ENCODE peak calls at places on chromosomes 3 and 15, in four cellular contexts. N is left ventricle myocardium inferior, Y is PC-3, V is neural crest cell. P is an unnamed sample.

GRCh38 chr3:183815565-183815943 is 9.8 kb downstream of the MAP6D1 start:
- DNase-seq in N (no peak), Y (no peak), V (no peak), P (no peak)

GRCh38 chr3:25259871-25260270 is 168.2 kb upstream of the RARB start:
- DNase-seq in N (no peak), Y (no peak), V (no peak), P (no peak)

GRCh38 chr3:11642455-11643162 is 1.1 kb downstream of the VGLL4 start:
- DNase-seq in N (peak; percentile 83), Y (peak; percentile 73), V (peak; percentile 37), P (no peak)

GRCh38 chr15:60589253-60589652 is 110.3 kb upstream of the ICE2 start:
- DNase-seq in N (no peak), Y (no peak), V (no peak), P (no peak)

GRCh38 chr15:41983221-41983620 is 10.9 kb upstream of the EHD4 start:
- DNase-seq in N (no peak), Y (no peak), V (no peak), P (no peak)

GRCh38 chr3:8212794-8213193 is 288.8 kb upstream of the LMCD1 start:
- DNase-seq in N (no peak), Y (no peak), V (no peak), P (no peak)

GRCh38 chr3:24237971-24238767 is 256.5 kb downstream of the THRB start:
- DNase-seq in N (no peak), Y (peak; percentile 92), V (peak; percentile 27), P (no peak)

GRCh38 chr15:32030795-32031194 is 480 bp downstream of the CHRNA7 start:
- DNase-seq in N (no peak), Y (no peak), V (peak; percentile 18), P (no peak)

GRCh38 chr15:96583671-96584070 is 253.2 kb downstream of the NR2F2 start:
- DNase-seq in N (no peak), Y (no peak), V (no peak), P (no peak)

GRCh38 chr3:37074178-37074577 is 80.9 kb downstream of the MLH1 start:
- DNase-seq in N (no peak), Y (peak; percentile 32), V (no peak), P (no peak)

GRCh38 chr15:51924146-51925068 is 47.2 kb downstream of the LEO1 start:
- DNase-seq in N (no peak), Y (no peak), V (peak; percentile 8), P (no peak)

GRCh38 chr3:152120606-152121291 is 148.0 kb upstream of the MBNL1 start:
- DNase-seq in N (no peak), Y (no peak), V (no peak), P (no peak)

GRCh38 chr3:139112230-139112558 is 67.5 kb upstream of the PRR23C start:
- DNase-seq in N (no peak), Y (no peak), V (no peak), P (no peak)

GRCh38 chr3:119507404-119507803 is 9.1 kb downstream of the TIMMDC1 start:
- DNase-seq in N (no peak), Y (no peak), V (no peak), P (no peak)

GRCh38 chr3:42588625-42589024 is 2.0 kb upstream of the SS18L2 start:
- DNase-seq in N (no peak), Y (no peak), V (no peak), P (no peak)

GRCh38 chr15:96363692-96364091 is 33.2 kb downstream of the NR2F2 start:
- DNase-seq in N (no peak), Y (no peak), V (no peak), P (no peak)

GRCh38 chr3:55481067-55481917 is 5.8 kb downstream of the WNT5A start:
- DNase-seq in N (peak; percentile 15), Y (peak; percentile 33), V (peak; percentile 3), P (no peak)

GRCh38 chr15:72231066-72231846 is at the start of gene PKM:
- DNase-seq in N (peak; percentile 96), Y (peak; percentile 97), V (peak; percentile 99), P (peak; percentile 75)
- TF ChIP-seq CTCF in N (no peak), Y (no peak), V (no peak), P (no peak)

GRCh38 chr3:116059421-116060096 is 385.7 kb downstream of the LSAMP start:
- DNase-seq in N (no peak), Y (peak; percentile 88), V (no peak), P (no peak)
- TF ChIP-seq CTCF in N (no peak), Y (no peak), V (no peak), P (no peak)

GRCh38 chr3:155325263-155325835 is 31.9 kb upstream of the STRIT1 start:
- DNase-seq in N (no peak), Y (peak; percentile 19), V (no peak), P (no peak)
- TF ChIP-seq CTCF in N (no peak), Y (peak; percentile 57), V (peak; percentile 35), P (peak; percentile 10)

DNA sequence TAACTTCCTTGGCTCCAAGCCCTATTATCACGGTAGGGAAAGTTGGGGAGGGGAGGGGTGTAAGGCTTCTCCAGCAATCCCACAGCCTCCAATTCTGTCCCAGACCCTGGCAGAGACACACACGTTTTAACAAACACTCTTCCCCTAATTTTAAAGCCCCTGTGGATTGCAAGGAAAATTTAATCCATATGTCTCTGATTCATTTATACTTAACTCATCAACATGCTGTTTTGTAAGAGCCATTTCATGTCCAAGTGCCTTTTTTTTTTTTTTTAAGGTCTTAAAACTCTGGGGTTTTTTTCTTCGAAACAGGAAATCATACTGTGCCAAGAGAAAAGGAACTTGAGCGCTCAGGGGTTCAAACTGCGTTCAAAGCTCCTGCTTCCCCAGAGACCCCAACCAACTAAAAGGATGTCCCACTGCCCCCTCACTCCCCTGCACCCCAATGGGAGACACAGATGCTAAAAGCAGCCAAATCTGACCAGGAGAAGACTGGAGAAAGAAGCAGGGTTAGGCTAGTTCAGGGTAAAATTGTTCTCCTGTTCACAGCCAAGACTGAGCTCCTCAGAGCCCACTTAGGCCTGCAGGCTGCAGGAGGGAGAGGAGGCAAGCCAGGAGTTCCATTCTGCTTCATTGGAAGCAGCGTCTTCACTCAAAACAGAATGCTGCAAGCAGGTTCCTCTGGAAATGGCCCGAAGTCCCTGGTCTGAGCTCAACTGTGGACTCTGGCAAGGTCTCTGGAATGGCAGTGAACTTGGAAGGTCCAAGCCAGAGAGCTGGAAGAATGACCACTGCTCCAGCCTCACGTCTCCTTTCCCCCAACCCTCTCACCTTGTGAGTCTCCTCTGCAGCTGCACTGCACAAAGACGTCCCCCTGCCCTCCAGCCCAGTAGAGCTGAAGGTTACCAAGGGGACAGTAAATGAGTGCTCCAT is 172.4 kb downstream of the NTRK3 start:
- DNase-seq in N (no peak), Y (no peak), V (no peak), P (no peak)
- TF ChIP-seq CTCF in N (no peak), Y (no peak), V (no peak), P (no peak)

GRCh38 chr3:157204431-157204830 is 44.5 kb upstream of the CCNL1 start:
- DNase-seq in N (no peak), Y (peak; percentile 77), V (no peak), P (no peak)

GRCh38 chr3:157199841-157200240 is 39.9 kb upstream of the CCNL1 start:
- DNase-seq in N (no peak), Y (no peak), V (no peak), P (no peak)

GRCh38 chr3:157201648-157202278 is 41.8 kb upstream of the CCNL1 start:
- DNase-seq in N (no peak), Y (peak; percentile 70), V (no peak), P (no peak)

DNA sequence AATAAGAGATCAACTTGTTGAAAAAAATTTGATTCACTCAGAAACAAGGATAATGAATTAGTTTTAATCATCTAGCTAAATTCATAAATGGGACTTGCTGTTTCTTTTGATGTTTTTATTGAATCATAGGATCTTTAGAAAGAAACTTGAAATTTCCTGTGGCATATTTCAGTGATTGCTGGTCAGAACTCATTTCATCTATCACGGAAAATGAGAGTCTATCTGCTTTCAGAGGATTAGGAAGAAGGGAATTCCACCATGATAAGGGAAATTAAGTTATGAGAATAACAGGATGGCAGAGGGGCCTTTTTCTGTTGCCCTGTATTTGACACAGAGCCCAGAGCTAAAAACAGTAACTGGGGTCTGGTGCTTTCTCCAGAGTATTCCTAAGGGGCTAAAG is 44.9 kb upstream of the CCNL1 start:
- DNase-seq in N (no peak), Y (no peak), V (no peak), P (no peak)
- TF ChIP-seq CTCF in N (no peak), Y (no peak), V (no peak), P (no peak)

GRCh38 chr3:174218011-174218410 is 641.1 kb upstream of the NAALADL2 start:
- DNase-seq in N (no peak), Y (peak; percentile 56), V (no peak), P (no peak)
- TF ChIP-seq CTCF in N (no peak), Y (no peak), V (no peak), P (no peak)

GRCh38 chr3:95567346-95567745 is 1247.0 kb upstream of the EPHA6 start:
- DNase-seq in N (no peak), Y (no peak), V (no peak), P (no peak)
- TF ChIP-seq CTCF in N (no peak), Y (no peak), V (no peak), P (no peak)

GRCh38 chr15:27358751-27359434 is 387.9 kb downstream of the GABRG3 start:
- DNase-seq in N (no peak), Y (peak; percentile 6), V (peak; percentile 49), P (peak; percentile 31)
- TF ChIP-seq CTCF in N (peak; percentile 70), Y (peak; percentile 66), V (peak; percentile 93), P (peak; percentile 64)